ENCODE peak calls at places on chromosomes 12 and 14, in four cellular contexts. One of them, this sample, is unnamed.
A peak's percentile ranks its signal among the peaks of the same experiment; 100 is the strongest.

GRCh38 chr14:78721756-78722455 is 551.7 kb downstream of the NRXN3 start:
- DNase-seq in GM20000: no peak
- DNase-seq in AG10803: no peak
- DNase-seq in stomach: no peak
- DNase-seq in this sample: no peak

GRCh38 chr14:96253140-96253539 is 2.9 kb upstream of the BDKRB1 start:
- DNase-seq in AG10803: peak; percentile 93
- DNase-seq in stomach: no peak
- DNase-seq in GM20000: no peak
- DNase-seq in this sample: no peak

GRCh38 chr14:94685681-94686485 is 73.7 kb downstream of the SERPINA3 start:
- DNase-seq in AG10803: no peak
- DNase-seq in stomach: no peak
- DNase-seq in GM20000: no peak
- DNase-seq in this sample: no peak

GRCh38 chr14:99968156-99968920 is 96.9 kb upstream of the EVL start:
- DNase-seq in stomach: no peak
- DNase-seq in GM20000: no peak
- DNase-seq in AG10803: peak; percentile 90
- DNase-seq in this sample: no peak

GRCh38 chr12:15751741-15752140 is 37.4 kb downstream of the EPS8 start:
- DNase-seq in stomach: no peak
- DNase-seq in GM20000: no peak
- DNase-seq in AG10803: peak; percentile 9
- DNase-seq in this sample: no peak

GRCh38 chr14:91729756-91730155 is 2.1 kb downstream of the CATSPERB start:
- DNase-seq in AG10803: peak; percentile 65
- DNase-seq in stomach: no peak
- DNase-seq in GM20000: no peak
- DNase-seq in this sample: no peak

GRCh38 chr14:77022219-77022852 is 6.2 kb downstream of the IRF2BPL start:
- DNase-seq in GM20000: peak; percentile 66
- DNase-seq in AG10803: no peak
- DNase-seq in stomach: no peak
- DNase-seq in this sample: no peak

GRCh38 chr12:116324684-116325664 is 47.5 kb upstream of the MED13L start:
- DNase-seq in AG10803: no peak
- DNase-seq in GM20000: peak; percentile 58
- DNase-seq in stomach: no peak
- DNase-seq in this sample: no peak

GRCh38 chr12:108805136-108805535 is 52.2 kb downstream of the SSH1 start:
- DNase-seq in AG10803: peak; percentile 60
- DNase-seq in GM20000: no peak
- DNase-seq in stomach: no peak
- DNase-seq in this sample: no peak

GRCh38 chr14:55600784-55601561 is 21.0 kb downstream of the KTN1 start:
- DNase-seq in AG10803: peak; percentile 52
- DNase-seq in GM20000: no peak
- DNase-seq in stomach: no peak
- DNase-seq in this sample: no peak

GRCh38 chr14:104460920-104461651 is 118.5 kb upstream of the C14orf180 start:
- DNase-seq in GM20000: no peak
- DNase-seq in stomach: no peak
- DNase-seq in AG10803: no peak
- DNase-seq in this sample: no peak

GRCh38 chr12:94839347-94839746 is 164.2 kb downstream of the NDUFA12 start:
- DNase-seq in stomach: no peak
- DNase-seq in GM20000: no peak
- DNase-seq in AG10803: no peak
- DNase-seq in this sample: no peak

GRCh38 chr12:101743724-101744472 is 4.6 kb upstream of the SYCP3 start:
- DNase-seq in stomach: no peak
- DNase-seq in AG10803: peak; percentile 9
- DNase-seq in GM20000: peak; percentile 49
- DNase-seq in this sample: peak; percentile 33

GRCh38 chr12:50551866-50552265 is 47.1 kb downstream of the DIP2B start:
- DNase-seq in AG10803: no peak
- DNase-seq in GM20000: no peak
- DNase-seq in stomach: no peak
- DNase-seq in this sample: no peak

GRCh38 chr14:36450550-36450949 is 69.5 kb downstream of the NKX2-1 start:
- DNase-seq in stomach: no peak
- DNase-seq in GM20000: no peak
- DNase-seq in AG10803: no peak
- DNase-seq in this sample: no peak

GRCh38 chr12:121578230-121579189 is 2.3 kb downstream of the KDM2B start:
- DNase-seq in stomach: no peak
- DNase-seq in AG10803: no peak
- DNase-seq in GM20000: peak; percentile 67
- DNase-seq in this sample: no peak

GRCh38 chr12:3624273-3624672 is 128.6 kb downstream of the CRACR2A start:
- DNase-seq in stomach: no peak
- DNase-seq in GM20000: no peak
- DNase-seq in AG10803: no peak
- DNase-seq in this sample: no peak

GRCh38 chr12:121784460-121784859 is 9.0 kb downstream of the RHOF start:
- DNase-seq in stomach: no peak
- DNase-seq in AG10803: peak; percentile 90
- DNase-seq in GM20000: no peak
- DNase-seq in this sample: no peak

GRCh38 chr14:76376878-76377523 is 1.1 kb downstream of the ESRRB start:
- DNase-seq in AG10803: no peak
- DNase-seq in GM20000: no peak
- DNase-seq in stomach: no peak
- DNase-seq in this sample: no peak

DNA sequence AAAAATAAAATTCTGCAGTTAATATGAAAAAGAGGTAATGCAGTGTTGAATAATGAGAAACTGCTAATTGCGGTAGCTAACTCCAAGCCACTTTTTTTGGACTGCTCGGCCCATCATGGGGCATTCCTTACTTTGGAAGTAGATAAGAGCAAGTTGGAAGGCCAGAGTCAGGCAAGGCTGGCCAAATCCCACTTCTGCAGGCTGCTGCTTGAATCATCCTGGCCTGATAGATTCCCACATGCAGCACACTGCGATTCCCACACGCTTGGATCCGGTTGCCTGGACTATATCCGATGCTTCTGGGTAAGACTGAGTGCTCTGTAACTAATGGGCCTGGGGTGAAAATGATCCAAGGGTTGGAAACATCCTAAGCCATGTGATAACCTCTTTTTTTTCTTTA is 10.6 kb downstream of the EIF2B2 start:
- DNase-seq in stomach: no peak
- DNase-seq in GM20000: no peak
- DNase-seq in AG10803: no peak
- DNase-seq in this sample: no peak
- TF ChIP-seq CTCF in stomach: no peak
- TF ChIP-seq CTCF in GM20000: no peak
- TF ChIP-seq CTCF in AG10803: no peak
- TF ChIP-seq CTCF in this sample: no peak

GRCh38 chr12:124906606-124907261 is 7.7 kb downstream of the UBC start:
- DNase-seq in AG10803: peak; percentile 88
- DNase-seq in stomach: peak; percentile 94
- DNase-seq in GM20000: peak; percentile 78
- DNase-seq in this sample: peak; percentile 73

GRCh38 chr12:124901003-124901402 is 13.4 kb downstream of the UBC start:
- DNase-seq in GM20000: no peak
- DNase-seq in stomach: no peak
- DNase-seq in AG10803: no peak
- DNase-seq in this sample: no peak

GRCh38 chr12:124898200-124898950 is 16.1 kb downstream of the UBC start:
- DNase-seq in GM20000: peak; percentile 49
- DNase-seq in AG10803: no peak
- DNase-seq in stomach: peak; percentile 72
- DNase-seq in this sample: no peak

GRCh38 chr12:124904306-124905098 is 9.9 kb downstream of the UBC start:
- DNase-seq in AG10803: peak; percentile 98
- DNase-seq in GM20000: no peak
- DNase-seq in stomach: peak; percentile 80
- DNase-seq in this sample: no peak

GRCh38 chr12:124902916-124903315 is 11.5 kb downstream of the UBC start:
- DNase-seq in AG10803: no peak
- DNase-seq in stomach: no peak
- DNase-seq in GM20000: no peak
- DNase-seq in this sample: no peak
- TF ChIP-seq CTCF in AG10803: no peak
- TF ChIP-seq CTCF in stomach: no peak
- TF ChIP-seq CTCF in GM20000: no peak
- TF ChIP-seq CTCF in this sample: no peak

GRCh38 chr12:47940773-47941474 is 22.5 kb upstream of the TMEM106C start:
- DNase-seq in AG10803: no peak
- DNase-seq in GM20000: no peak
- DNase-seq in stomach: no peak
- DNase-seq in this sample: no peak

GRCh38 chr12:47943492-47944359 is 19.7 kb upstream of the TMEM106C start:
- DNase-seq in GM20000: no peak
- DNase-seq in AG10803: no peak
- DNase-seq in stomach: no peak
- DNase-seq in this sample: no peak

GRCh38 chr12:47941475-47942326 is 21.7 kb upstream of the TMEM106C start:
- DNase-seq in stomach: no peak
- DNase-seq in AG10803: no peak
- DNase-seq in GM20000: peak; percentile 19
- DNase-seq in this sample: no peak

GRCh38 chr12:47944685-47945340 is 18.6 kb upstream of the TMEM106C start:
- DNase-seq in stomach: no peak
- DNase-seq in AG10803: no peak
- DNase-seq in GM20000: no peak
- DNase-seq in this sample: no peak

GRCh38 chr12:47942327-47943230 is 20.8 kb upstream of the TMEM106C start:
- DNase-seq in GM20000: peak; percentile 61
- DNase-seq in stomach: peak; percentile 55
- DNase-seq in AG10803: no peak
- DNase-seq in this sample: no peak
- TF ChIP-seq CTCF in GM20000: no peak
- TF ChIP-seq CTCF in stomach: no peak
- TF ChIP-seq CTCF in AG10803: no peak
- TF ChIP-seq CTCF in this sample: no peak

DNA sequence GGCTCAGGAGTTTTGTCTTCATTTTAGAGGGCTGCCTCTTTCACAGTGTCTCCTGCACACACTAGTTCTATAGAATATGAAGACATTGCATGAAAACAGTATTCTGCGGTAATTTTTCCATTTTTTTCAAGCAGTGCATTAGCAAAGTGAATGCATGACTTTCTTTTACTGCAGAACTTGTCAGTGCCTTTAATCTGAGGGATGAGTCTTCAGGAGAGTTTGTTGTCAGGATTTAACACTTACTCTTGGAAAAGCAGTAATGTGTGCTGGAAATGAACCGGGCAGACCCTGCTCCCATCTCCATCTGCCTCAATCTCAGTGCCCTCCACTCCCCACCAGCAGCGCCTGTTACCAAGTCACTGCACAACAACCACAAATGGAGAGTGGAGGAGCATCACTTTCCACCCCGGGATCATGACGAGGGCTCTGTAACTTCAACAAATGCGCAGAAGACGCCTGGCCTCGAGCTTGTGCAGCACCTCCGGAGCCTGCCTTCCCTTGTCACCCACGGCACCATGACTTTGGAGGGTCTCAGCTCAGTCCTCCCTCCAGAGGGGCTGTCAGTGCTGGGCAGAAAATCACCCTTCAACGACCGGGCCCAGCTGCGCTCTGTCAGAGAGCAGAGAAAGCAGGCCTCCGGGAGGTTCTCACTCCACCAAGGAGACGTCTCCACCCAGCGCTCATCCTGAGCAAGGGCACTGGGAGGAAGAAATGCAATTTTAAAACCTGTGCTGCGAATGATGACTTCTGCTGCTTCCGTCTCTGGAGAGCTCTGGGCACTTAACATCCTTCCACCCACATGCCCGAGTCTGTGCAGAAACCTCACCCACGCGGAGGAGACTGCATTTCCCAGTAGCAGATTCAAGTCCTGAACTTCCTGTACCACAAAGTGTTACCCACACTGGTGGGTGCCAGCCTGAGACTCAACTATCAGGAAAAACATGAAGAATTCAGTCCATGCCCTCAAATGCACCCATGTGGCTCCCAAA is 255.7 kb downstream of the ADGRD1 start:
- DNase-seq in AG10803: no peak
- DNase-seq in stomach: no peak
- DNase-seq in GM20000: no peak
- DNase-seq in this sample: peak; percentile 1
- TF ChIP-seq CTCF in AG10803: no peak
- TF ChIP-seq CTCF in stomach: no peak
- TF ChIP-seq CTCF in GM20000: no peak
- TF ChIP-seq CTCF in this sample: no peak

This sample was measured in natural killer cell.